ENCODE peak calls at places on chromosomes 11 and 22, in five cellular contexts. W, I, O, T and Y are unnamed samples.

GRCh38 chr11:97269527-97269926 is 879.7 kb downstream of the JRKL start:
- DNase-seq in W (no peak), I (no peak), O (no peak), T (no peak), Y (no peak)

GRCh38 chr11:130315354-130315970 is 745 bp upstream of the ZBTB44 start:
- DNase-seq in W (no peak), I (no peak), O (peak), T (no peak), Y (no peak)

GRCh38 chr11:71505001-71505400 is 22.1 kb upstream of the KRTAP5-7 start:
- DNase-seq in W (no peak), I (no peak), O (no peak), T (no peak), Y (no peak)

GRCh38 chr22:41446057-41446501 is 522 bp downstream of the TOB2 start:
- DNase-seq in W (no peak), I (no peak), O (no peak), T (no peak), Y (no peak)

GRCh38 chr11:71182791-71183556 is 69.4 kb downstream of the SHANK2 start:
- DNase-seq in W (no peak), I (no peak), O (no peak), T (no peak), Y (no peak)

GRCh38 chr11:75261902-75262361 is 21.4 kb downstream of the TPBGL start:
- DNase-seq in W (no peak), I (no peak), O (no peak), T (no peak), Y (no peak)

GRCh38 chr11:1534682-1535081 is 37.4 kb downstream of the DUSP8 start:
- DNase-seq in W (no peak), I (no peak), O (no peak), T (peak), Y (no peak)

GRCh38 chr11:113634940-113635575 is 71.0 kb downstream of the TMPRSS5 start:
- DNase-seq in W (no peak), I (no peak), O (no peak), T (no peak), Y (no peak)

GRCh38 chr22:25668437-25668836 is 73.6 kb upstream of the MYO18B start:
- DNase-seq in W (no peak), I (no peak), O (no peak), T (peak), Y (peak)

GRCh38 chr11:47270331-47271271 is 668 bp downstream of the MADD start:
- DNase-seq in W (no peak), I (peak), O (peak), T (peak), Y (no peak)

GRCh38 chr11:47269829-47270305 is at the start of gene MADD:
- DNase-seq in W (peak), I (peak), O (peak), T (peak), Y (no peak)

GRCh38 chr11:47269002-47269828 is 718 bp upstream of the MADD start:
- DNase-seq in W (peak), I (peak), O (peak), T (peak), Y (no peak)

GRCh38 chr11:47267858-47268257 is 2.1 kb upstream of the MADD start:
- DNase-seq in W (no peak), I (no peak), O (peak), T (no peak), Y (no peak)

DNA sequence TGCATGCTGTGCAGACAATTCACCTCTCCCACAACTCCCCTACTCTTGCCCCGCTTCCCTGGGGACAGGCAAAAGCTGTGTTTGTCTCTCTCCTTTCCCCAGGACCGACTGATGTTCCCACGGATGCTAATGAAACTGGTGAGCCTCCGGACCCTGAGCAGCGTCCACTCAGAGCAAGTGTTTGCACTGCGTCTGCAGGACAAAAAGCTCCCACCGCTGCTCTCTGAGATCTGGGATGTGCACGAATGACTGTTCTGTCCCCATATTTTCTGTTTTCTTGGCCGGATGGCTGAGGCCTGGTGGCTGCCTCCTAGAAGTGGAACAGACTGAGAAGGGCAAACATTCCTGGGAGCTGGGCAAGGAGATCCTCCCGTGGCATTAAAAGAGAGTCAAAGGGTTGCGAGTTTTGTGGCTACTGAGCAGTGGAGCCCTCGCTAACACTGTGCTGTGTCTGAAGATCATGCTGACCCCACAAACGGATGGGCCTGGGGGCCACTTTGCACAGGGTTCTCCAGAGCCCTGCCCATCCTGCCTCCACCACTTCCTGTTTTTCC is 1.4 kb upstream of the MADD start:
- DNase-seq in W (no peak), I (no peak), O (no peak), T (no peak), Y (no peak)
- H3K4me3 ChIP-seq in W (no peak), I (peak), O (no peak), T (peak), Y (peak)

DNA sequence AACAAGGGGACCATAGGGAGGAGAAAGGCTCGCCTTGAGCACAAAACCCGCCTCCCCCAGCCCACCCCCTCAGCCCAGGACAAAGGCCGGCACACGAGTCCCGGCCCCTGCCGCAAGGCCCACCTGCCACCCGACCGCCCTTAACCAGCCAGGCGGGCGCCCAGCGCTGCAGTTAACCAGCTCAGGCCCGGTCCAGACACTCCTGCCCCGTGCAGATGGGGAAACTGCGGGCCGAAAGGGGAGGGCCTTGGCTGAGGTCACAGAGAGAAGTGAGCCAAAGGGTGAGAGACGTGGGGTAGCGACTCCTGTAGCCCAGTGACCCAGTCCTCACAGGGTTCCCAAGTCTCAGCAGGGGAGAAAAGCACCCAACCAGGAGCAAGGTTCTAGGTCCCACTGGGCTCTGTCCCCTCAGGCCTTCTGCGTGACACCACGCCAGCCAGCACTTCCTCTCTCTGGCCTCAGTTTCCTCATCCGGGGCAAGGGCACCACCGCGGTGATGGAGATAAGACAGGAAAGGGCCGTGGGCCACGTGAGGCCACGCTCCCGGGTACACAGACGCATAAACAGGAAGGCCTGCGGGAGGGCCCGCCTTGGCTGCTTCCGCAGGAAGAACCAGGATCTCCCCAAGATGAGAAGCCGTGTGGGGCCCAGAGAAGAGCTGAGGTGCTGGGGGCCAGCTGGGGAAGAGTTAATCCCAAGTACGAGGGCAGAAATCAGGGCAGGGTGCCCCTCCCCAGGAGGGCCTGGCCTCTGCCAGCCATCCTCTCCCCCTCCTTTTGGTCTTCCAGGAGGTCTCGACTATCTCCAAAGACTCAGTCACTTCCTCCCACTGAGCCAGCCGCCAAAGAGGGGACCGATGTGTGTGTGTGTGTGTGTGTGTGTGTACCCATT is 1.8 kb downstream of the MFNG start:
- DNase-seq in W (peak), I (no peak), O (peak), T (no peak), Y (no peak)
- H3K4me3 ChIP-seq in W (peak), I (no peak), O (no peak), T (no peak), Y (no peak)

GRCh38 chr11:19116971-19117759 is at the start of gene ZDHHC13:
- DNase-seq in W (peak), I (peak), O (peak), T (peak), Y (peak)

GRCh38 chr11:19117760-19118097 is 761 bp downstream of the ZDHHC13 start:
- DNase-seq in W (no peak), I (no peak), O (no peak), T (peak), Y (no peak)

GRCh38 chr11:19111809-19112208 is 5.2 kb upstream of the ZDHHC13 start:
- DNase-seq in W (no peak), I (no peak), O (no peak), T (no peak), Y (no peak)

GRCh38 chr11:19121646-19122045 is 4.7 kb downstream of the ZDHHC13 start:
- DNase-seq in W (no peak), I (no peak), O (no peak), T (peak), Y (no peak)

GRCh38 chr11:19116315-19116970 is 525 bp upstream of the ZDHHC13 start:
- DNase-seq in W (no peak), I (no peak), O (peak), T (no peak), Y (no peak)
- H3K4me3 ChIP-seq in W (peak), I (peak), O (peak), T (peak), Y (peak)

GRCh38 chr11:2987881-2988280 is 4.2 kb downstream of the NAP1L4 start:
- DNase-seq in W (no peak), I (no peak), O (no peak), T (no peak), Y (no peak)
- H3K4me3 ChIP-seq in W (no peak), I (no peak), O (no peak), T (no peak), Y (no peak)

GRCh38 chr11:94018721-94019120 is 2.4 kb upstream of the HEPHL1 start:
- DNase-seq in W (no peak), I (no peak), O (no peak), T (no peak), Y (no peak)

GRCh38 chr11:94023856-94024255 is 2.7 kb downstream of the HEPHL1 start:
- DNase-seq in W (no peak), I (no peak), O (no peak), T (no peak), Y (no peak)

GRCh38 chr11:94024547-94024946 is 3.4 kb downstream of the HEPHL1 start:
- DNase-seq in W (no peak), I (no peak), O (no peak), T (no peak), Y (no peak)

GRCh38 chr11:94017446-94017845 is 3.7 kb upstream of the HEPHL1 start:
- DNase-seq in W (no peak), I (no peak), O (no peak), T (no peak), Y (no peak)

DNA sequence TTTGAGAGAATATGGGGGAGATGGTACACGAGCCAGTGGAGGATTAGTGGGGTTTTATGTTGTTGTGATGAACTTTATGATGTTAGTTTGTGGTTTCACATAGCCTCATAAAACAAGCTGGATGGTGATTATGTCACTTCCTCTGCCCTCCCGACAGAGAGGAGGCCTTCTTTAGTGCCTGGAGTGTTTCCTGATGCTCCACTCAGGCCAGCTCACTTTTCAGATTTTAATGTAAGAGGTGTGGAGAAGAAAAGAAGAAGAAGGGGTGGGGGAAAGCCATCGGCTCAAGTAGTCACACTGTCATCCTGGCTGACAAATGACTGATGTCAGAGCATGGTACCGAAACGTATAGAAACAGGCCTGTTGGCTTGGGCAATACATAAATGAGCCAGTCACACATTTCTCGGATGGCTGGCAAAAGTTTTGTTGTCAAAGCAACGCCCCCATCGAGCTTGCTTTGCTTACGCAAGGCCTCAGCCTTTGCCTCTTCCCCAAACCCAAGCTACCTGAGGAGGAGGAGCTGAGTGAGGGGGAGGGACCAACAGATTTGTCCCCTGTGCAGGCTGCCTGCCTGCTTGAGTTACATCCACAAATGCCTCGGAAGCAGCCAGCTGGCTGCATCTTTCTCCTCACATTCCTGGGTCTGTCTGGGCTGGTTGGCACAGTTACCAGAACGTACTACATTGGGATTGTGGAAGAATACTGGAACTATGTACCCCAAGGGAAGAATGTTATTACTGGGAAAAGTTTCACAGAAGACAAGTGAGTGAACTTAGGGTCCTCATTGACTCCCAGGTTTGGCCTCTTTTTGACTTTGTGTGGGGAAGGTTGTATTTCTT is at the start of gene HEPHL1:
- DNase-seq in W (no peak), I (no peak), O (no peak), T (no peak), Y (no peak)
- H3K4me3 ChIP-seq in W (no peak), I (no peak), O (no peak), T (no peak), Y (no peak)

GRCh38 chr22:38740754-38741153 is 15.0 kb downstream of the SUN2 start:
- DNase-seq in W (no peak), I (no peak), O (no peak), T (no peak), Y (no peak)
- H3K4me3 ChIP-seq in W (no peak), I (no peak), O (no peak), T (no peak), Y (no peak)

GRCh38 chr11:46393231-46393616 is 1.6 kb upstream of the CHRM4 start:
- DNase-seq in W (no peak), I (no peak), O (no peak), T (no peak), Y (no peak)
- H3K4me3 ChIP-seq in W (no peak), I (no peak), O (no peak), T (no peak), Y (peak)

GRCh38 chr11:66291303-66291705 is 390 bp upstream of the TMEM151A start:
- DNase-seq in W (no peak), I (no peak), O (no peak), T (no peak), Y (no peak)

GRCh38 chr11:66293352-66293751 is 1.7 kb downstream of the TMEM151A start:
- DNase-seq in W (no peak), I (no peak), O (no peak), T (no peak), Y (no peak)

GRCh38 chr11:66292543-66293332 is 1.0 kb downstream of the TMEM151A start:
- DNase-seq in W (no peak), I (no peak), O (no peak), T (no peak), Y (no peak)

GRCh38 chr11:66290332-66290629 is 1.3 kb upstream of the YIF1A start:
- DNase-seq in W (no peak), I (no peak), O (no peak), T (no peak), Y (no peak)

GRCh38 chr11:66291706-66292542 is at the start of gene TMEM151A:
- DNase-seq in W (no peak), I (no peak), O (no peak), T (no peak), Y (no peak)
- H3K4me3 ChIP-seq in W (peak), I (peak), O (no peak), T (no peak), Y (peak)

DNA sequence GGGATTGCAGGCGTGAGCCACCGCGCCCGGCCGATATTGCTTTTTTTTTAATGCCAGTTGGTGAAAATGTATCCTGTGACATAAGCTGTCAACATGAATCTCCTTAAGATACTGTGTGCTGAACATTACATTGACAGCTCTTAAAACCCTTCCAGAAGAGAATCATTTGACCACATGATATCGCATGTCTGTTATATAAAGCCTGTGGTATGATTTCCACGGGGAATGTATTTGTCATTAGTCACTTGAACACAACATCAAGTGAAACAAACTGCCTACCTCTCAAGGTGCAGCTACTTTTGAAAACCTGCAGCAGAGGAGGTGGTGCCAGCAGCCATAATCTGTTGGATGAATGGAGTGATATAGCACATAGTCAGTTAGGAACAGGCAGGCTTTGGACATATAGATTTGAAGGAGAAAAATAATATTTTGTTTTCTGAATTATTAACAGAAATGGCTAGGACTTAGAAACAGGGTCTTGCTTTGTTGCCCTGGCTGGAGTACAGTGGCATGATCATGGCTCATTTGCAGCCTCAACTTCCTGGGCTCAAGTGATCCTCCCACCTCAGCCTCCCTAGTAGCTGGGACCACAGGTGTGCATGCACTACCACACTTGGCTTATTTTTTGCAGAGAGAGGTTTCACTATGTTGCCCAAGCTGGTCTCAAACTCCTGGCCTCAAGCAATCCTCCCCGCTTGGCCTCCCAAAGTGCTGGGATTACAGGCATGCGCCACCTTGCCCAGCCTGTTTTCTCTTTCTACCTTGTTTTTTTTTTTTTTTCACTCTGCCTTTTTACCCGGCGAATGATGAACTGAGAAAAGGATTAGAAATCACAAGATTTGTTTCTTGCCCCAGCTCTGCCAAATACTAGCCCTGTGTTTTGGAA is 67.3 kb downstream of the BCL2L13 start:
- DNase-seq in W (no peak), I (no peak), O (no peak), T (no peak), Y (no peak)
- H3K4me3 ChIP-seq in W (no peak), I (peak), O (no peak), T (peak), Y (peak)